ENCODE peak calls at places on chromosome X, in four cellular contexts. R is activated T-cell treated with anti-CD3 and anti-CD28 coated beads, Interleukin-2, amount 50 U/mL, for 72 hours; L is AG10803; O is cardiac muscle cell. X is an unnamed sample.

GRCh38 chrX:103919336-103919682 is 43.1 kb upstream of the TMSB15B start:
- DNase-seq in R (peak; percentile 27), L (peak; percentile 43), O (no peak), X (peak; percentile 62)

GRCh38 chrX:9644335-9644734 is 121.3 kb downstream of the GPR143 start:
- DNase-seq in R (peak; percentile 55), L (peak; percentile 5), O (no peak), X (no peak)

GRCh38 chrX:14497184-14497666 is 32.1 kb upstream of the GLRA2 start:
- DNase-seq in R (peak; percentile 3), L (peak; percentile 8), O (no peak), X (peak; percentile 53)

GRCh38 chrX:11266329-11266830 is 26.8 kb upstream of the AMELX start:
- DNase-seq in R (no peak), L (no peak), O (no peak), X (no peak)

GRCh38 chrX:27735914-27736313 is 71.9 kb upstream of the MAGEB10 start:
- DNase-seq in R (no peak), L (no peak), O (no peak), X (no peak)

GRCh38 chrX:84501798-84502628 is at the start of gene HDX:
- DNase-seq in R (peak; percentile 71), L (peak; percentile 80), O (peak; percentile 84), X (peak; percentile 91)

GRCh38 chrX:17042046-17042445 is 95.6 kb downstream of the REPS2 start:
- DNase-seq in R (no peak), L (peak; percentile 10), O (no peak), X (peak; percentile 32)

GRCh38 chrX:5458300-5458699 is 770.4 kb downstream of the NLGN4X start:
- DNase-seq in R (no peak), L (no peak), O (peak; percentile 7), X (no peak)

GRCh38 chrX:153463031-153463430 is 7.3 kb downstream of the HAUS7 start:
- DNase-seq in R (no peak), L (no peak), O (no peak), X (no peak)

GRCh38 chrX:43508694-43509093 is 147.4 kb upstream of the MAOA start:
- DNase-seq in R (no peak), L (no peak), O (no peak), X (no peak)

GRCh38 chrX:112877771-112878173 is 37.1 kb upstream of the AMOT start:
- DNase-seq in R (no peak), L (no peak), O (no peak), X (no peak)

GRCh38 chrX:109270580-109271484 is 211.1 kb downstream of the GUCY2F start:
- DNase-seq in R (peak; percentile 57), L (no peak), O (no peak), X (peak; percentile 32)

GRCh38 chrX:71367396-71367795 is 1.2 kb downstream of the TAF1 start:
- DNase-seq in R (peak; percentile 26), L (no peak), O (no peak), X (peak; percentile 15)

GRCh38 chrX:154473683-154474082 is 5.4 kb downstream of the LAGE3 start:
- DNase-seq in R (no peak), L (no peak), O (no peak), X (no peak)

X was measured in adipocyte.